ENCODE peak calls at places on chromosomes 2 and 18, in four cellular contexts. C is type B pancreatic cell, V is epithelial cell of proximal tubule, M is astrocyte of the spinal cord. G is an unnamed sample.

GRCh38 chr18:35172009-35172408 is 68.8 kb upstream of the ZNF397 start:
- DNase-seq in C (no peak), V (no peak), M (no peak), G (no peak)

GRCh38 chr2:151198646-151199045 is 63.0 kb downstream of the RBM43 start:
- DNase-seq in C (no peak), V (no peak), M (no peak), G (no peak)

GRCh38 chr2:145027073-145027459 is 507.1 kb upstream of the ZEB2 start:
- DNase-seq in C (no peak), V (no peak), M (peak), G (no peak)

GRCh38 chr2:27284989-27285388 is 2.8 kb downstream of the TRIM54 start:
- DNase-seq in C (no peak), V (no peak), M (no peak), G (no peak)

GRCh38 chr2:160062283-160063005 is at the start of gene PLA2R1:
- DNase-seq in C (peak), V (no peak), M (peak), G (no peak)

GRCh38 chr2:172554352-172555271 is 1.3 kb upstream of the PDK1 start:
- DNase-seq in C (no peak), V (no peak), M (no peak), G (no peak)

GRCh38 chr2:239118675-239119211 is 270.9 kb downstream of the TWIST2 start:
- DNase-seq in C (no peak), V (no peak), M (no peak), G (peak)

GRCh38 chr18:51559198-51559901 is 361.9 kb upstream of the MEX3C start:
- DNase-seq in C (no peak), V (no peak), M (peak), G (no peak)

GRCh38 chr18:23573948-23574431 is 12.3 kb downstream of the NPC1 start:
- DNase-seq in C (no peak), V (peak), M (peak), G (no peak)

GRCh38 chr2:64362562-64363026 is 91.4 kb upstream of the LGALSL start:
- DNase-seq in C (no peak), V (no peak), M (no peak), G (no peak)

GRCh38 chr2:144453039-144453336 is 66.9 kb downstream of the ZEB2 start:
- DNase-seq in C (no peak), V (no peak), M (peak), G (no peak)

GRCh38 chr2:231920795-231921194 is 5.4 kb downstream of the NPPC start:
- DNase-seq in C (no peak), V (no peak), M (no peak), G (no peak)

GRCh38 chr2:199922856-199923255 is 11.8 kb downstream of the C2orf69 start:
- DNase-seq in C (no peak), V (no peak), M (no peak), G (no peak)

GRCh38 chr2:235483313-235483712 is 10.5 kb upstream of the AGAP1 start:
- DNase-seq in C (no peak), V (no peak), M (no peak), G (no peak)

GRCh38 chr18:59718108-59719057 is 21.2 kb upstream of the CCBE1 start:
- DNase-seq in C (no peak), V (no peak), M (peak), G (no peak)

GRCh38 chr18:79540161-79540913 is 139.3 kb upstream of the CTDP1 start:
- DNase-seq in C (no peak), V (no peak), M (no peak), G (no peak)

GRCh38 chr2:102051659-102052366 is 60.1 kb downstream of the IL1R2 start:
- DNase-seq in C (no peak), V (no peak), M (peak), G (no peak)

GRCh38 chr2:38107738-38108410 is 31.9 kb upstream of the CYP1B1 start:
- DNase-seq in C (no peak), V (no peak), M (no peak), G (no peak)

GRCh38 chr2:60907329-60907728 is 26.0 kb downstream of the REL start:
- DNase-seq in C (no peak), V (no peak), M (no peak), G (no peak)

GRCh38 chr2:206982360-206982759 is 43.0 kb downstream of the CPO start:
- DNase-seq in C (no peak), V (no peak), M (no peak), G (no peak)

GRCh38 chr2:130840506-130840905 is 3.8 kb downstream of the ARHGEF4 start:
- DNase-seq in C (no peak), V (no peak), M (no peak), G (no peak)

GRCh38 chr2:122886479-122887130 is 1131.2 kb downstream of the TSN start:
- DNase-seq in C (no peak), V (no peak), M (no peak), G (no peak)

GRCh38 chr2:48356701-48357322 is 173.1 kb upstream of the STON1 start:
- DNase-seq in C (no peak), V (no peak), M (peak), G (no peak)

GRCh38 chr2:191020742-191021381 is 6.9 kb upstream of the STAT1 start:
- DNase-seq in C (no peak), V (no peak), M (peak), G (peak)

DNA sequence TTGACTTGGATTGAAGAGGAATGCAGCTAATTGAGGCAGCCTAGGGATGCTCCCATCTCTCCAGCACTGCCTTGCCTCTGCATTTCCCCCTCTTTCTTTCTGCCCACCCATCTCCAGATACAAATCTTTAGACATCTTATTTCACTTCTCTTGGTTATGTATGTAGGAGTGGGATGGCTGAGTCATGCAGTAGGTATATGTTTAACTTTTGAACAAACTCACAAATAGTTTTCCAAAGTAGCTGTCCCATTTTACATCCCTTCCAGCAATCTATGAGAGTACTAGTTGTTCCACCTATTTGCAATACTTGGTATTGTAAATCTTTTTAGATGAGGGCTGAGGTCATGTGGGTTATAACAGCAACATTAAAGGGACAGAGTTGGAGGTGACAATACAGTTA is 329.9 kb downstream of the DYSF start:
- DNase-seq in C (no peak), V (no peak), M (no peak), G (peak)
- TF ChIP-seq CTCF in C (no peak), V (no peak), M (no peak), G (no peak)

GRCh38 chr2:149040451-149040850 is 2.0 kb downstream of the LYPD6B start:
- DNase-seq in C (no peak), V (no peak), M (no peak), G (peak)
- TF ChIP-seq CTCF in C (peak), V (peak), M (peak), G (peak)

DNA sequence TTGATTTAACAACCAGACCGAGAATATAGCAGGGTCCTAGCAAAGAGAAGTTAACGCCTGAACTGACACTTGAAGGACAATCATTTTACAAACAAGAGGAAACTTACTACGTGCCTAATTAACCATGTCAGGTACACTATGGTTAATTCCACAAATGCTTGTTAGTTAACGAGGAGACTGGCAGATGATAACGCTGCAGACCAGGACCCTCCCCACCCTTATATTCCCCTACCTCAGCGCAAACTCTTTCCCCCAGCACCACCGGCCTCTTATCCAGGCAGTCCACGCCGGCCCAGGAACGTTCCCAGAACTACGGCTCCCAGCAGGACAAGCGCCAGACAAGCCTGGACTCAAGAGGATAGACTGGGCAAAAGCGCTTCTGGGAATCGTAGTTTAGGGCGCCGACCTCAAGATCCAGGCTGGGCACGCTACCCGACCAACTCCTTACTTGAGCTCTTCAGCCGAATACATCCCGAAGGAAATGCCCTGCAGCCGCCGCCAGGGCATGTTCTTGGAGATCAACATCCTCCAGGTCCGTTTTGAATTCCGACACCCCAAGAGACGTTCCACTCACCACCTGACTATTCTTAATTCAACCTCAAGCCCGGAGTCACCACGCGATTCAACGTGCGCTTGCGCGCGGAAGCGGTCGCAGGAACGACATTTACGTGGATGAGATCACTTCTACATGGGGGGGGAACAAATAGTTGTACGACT is at the start of gene POLR1A:
- DNase-seq in C (peak), V (peak), M (peak), G (peak)
- TF ChIP-seq CTCF in C (peak), V (no peak), M (peak), G (no peak)

DNA sequence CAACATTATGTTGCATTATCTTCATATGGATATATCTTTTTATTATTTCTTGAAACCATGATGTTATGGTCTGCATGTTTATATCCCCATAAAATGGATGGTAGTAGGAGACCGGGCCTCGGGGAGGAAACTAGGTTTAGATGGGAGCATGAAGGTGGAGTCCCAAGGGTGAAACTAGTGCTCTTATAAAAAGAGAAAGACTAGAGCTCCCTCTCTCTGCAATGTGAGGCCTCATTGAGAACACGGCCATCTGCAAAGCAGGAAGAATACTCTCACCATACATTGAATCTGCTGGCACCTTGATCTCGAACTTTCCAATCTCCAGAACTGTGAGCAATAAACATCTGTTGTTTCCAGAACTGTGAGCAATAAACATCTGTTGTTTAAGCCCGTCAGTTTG is 64.0 kb downstream of the NXPH2 start:
- DNase-seq in C (no peak), V (no peak), M (no peak), G (peak)
- TF ChIP-seq CTCF in C (no peak), V (peak), M (no peak), G (peak)

GRCh38 chr18:44771572-44771956 is 90.9 kb downstream of the SETBP1 start:
- DNase-seq in C (no peak), V (no peak), M (no peak), G (no peak)

GRCh38 chr18:44770641-44771040 is 90.0 kb downstream of the SETBP1 start:
- DNase-seq in C (no peak), V (no peak), M (no peak), G (no peak)

GRCh38 chr18:44774191-44774590 is 93.5 kb downstream of the SETBP1 start:
- DNase-seq in C (no peak), V (no peak), M (no peak), G (no peak)

GRCh38 chr18:44771957-44772917 is 91.5 kb downstream of the SETBP1 start:
- DNase-seq in C (no peak), V (no peak), M (peak), G (no peak)

DNA sequence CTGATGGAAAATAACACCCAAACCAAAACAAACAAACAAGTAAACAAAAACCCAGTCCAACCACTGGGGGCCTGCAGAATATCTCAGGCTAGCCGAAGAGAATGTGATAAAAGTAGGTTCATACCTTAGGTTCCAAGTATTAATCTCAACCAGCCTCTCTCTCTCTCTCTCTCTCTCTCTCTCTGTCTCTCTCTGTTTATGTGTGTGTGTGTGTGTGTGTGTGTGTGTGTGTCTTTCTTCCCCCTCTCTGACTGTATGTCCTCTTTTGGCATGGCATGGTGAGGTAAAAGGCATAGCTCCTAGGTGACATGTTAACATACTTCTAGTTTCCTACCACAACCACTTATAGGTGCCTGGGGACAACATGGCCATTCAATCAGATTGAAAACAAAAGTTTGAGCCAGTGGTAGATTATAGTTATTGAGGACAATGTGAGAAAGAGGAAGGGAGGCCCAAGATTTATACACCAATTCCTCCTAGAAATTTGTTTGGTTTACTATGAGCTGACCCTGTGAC is 93.0 kb downstream of the SETBP1 start:
- DNase-seq in C (no peak), V (no peak), M (no peak), G (no peak)
- TF ChIP-seq CTCF in C (no peak), V (no peak), M (no peak), G (no peak)

GRCh38 chr2:118459425-118459824 is 371.2 kb downstream of the INSIG2 start:
- DNase-seq in C (no peak), V (no peak), M (no peak), G (no peak)
- TF ChIP-seq CTCF in C (no peak), V (peak), M (no peak), G (no peak)

GRCh38 chr2:14944562-14945346 is 312.2 kb downstream of the LRATD1 start:
- DNase-seq in C (no peak), V (no peak), M (peak), G (no peak)
- TF ChIP-seq CTCF in C (peak), V (peak), M (peak), G (peak)

GRCh38 chr18:666177-666576 is 8.7 kb downstream of the TYMS start:
- DNase-seq in C (no peak), V (no peak), M (no peak), G (no peak)
- TF ChIP-seq CTCF in C (no peak), V (peak), M (peak), G (peak)

GRCh38 chr2:234136461-234136860 is 86.0 kb downstream of the SPP2 start:
- DNase-seq in C (no peak), V (no peak), M (peak), G (no peak)
- TF ChIP-seq CTCF in C (no peak), V (peak), M (no peak), G (peak)

G was measured in GM13977.